ENCODE peak calls at places on chromosomes 13 and 19, in ten cellular contexts. Y is heart right ventricle, B is fibroblast of lung, E is pancreas, O is Peyer's patch, I is right cardiac atrium, R is thoracic aorta, L is A549, S is tibial artery, Z is left ventricle myocardium inferior. D is an unnamed sample.
A peak's percentile ranks its signal among the peaks of the same experiment; 100 is the strongest.

GRCh38 chr13:79346300-79346914 is 59.6 kb downstream of the RBM26 start:
- DNase-seq in O (no peak), I (no peak), B (peak; percentile 28), Y (no peak), Z (no peak), R (no peak), E (no peak), S (no peak), L (no peak), D (no peak)

GRCh38 chr13:112876305-112877000 is 92.6 kb upstream of the MCF2L start:
- DNase-seq in B (no peak), I (no peak), Y (no peak), S (no peak), O (no peak), L (no peak), R (no peak), E (peak; percentile 65), Z (peak; percentile 16), D (no peak)

GRCh38 chr13:106520205-106521004 is 15.1 kb downstream of the EFNB2 start:
- DNase-seq in B (no peak), E (no peak), Y (no peak), R (no peak), I (no peak), L (no peak), S (no peak), Z (no peak), O (no peak), D (no peak)

GRCh38 chr13:80340643-80341097 is 256 bp downstream of the SPRY2 start:
- DNase-seq in B (peak; percentile 72), E (no peak), Y (peak; percentile 53), Z (no peak), R (no peak), O (no peak), I (no peak), L (no peak), S (peak; percentile 70), D (no peak)

GRCh38 chr13:77386880-77387606 is 60.1 kb upstream of the MYCBP2 start:
- DNase-seq in Z (no peak), E (no peak), I (peak; percentile 49), L (no peak), R (peak; percentile 19), O (no peak), B (peak; percentile 89), S (peak; percentile 81), Y (no peak), D (no peak)

GRCh38 chr19:16435238-16435911 is 36.4 kb downstream of the EPS15L1 start:
- DNase-seq in S (no peak), R (no peak), L (no peak), I (peak; percentile 67), O (no peak), Y (peak; percentile 55), E (no peak), Z (peak; percentile 40), B (peak; percentile 97), D (no peak)

GRCh38 chr13:53405616-53406015 is 377.0 kb downstream of the OLFM4 start:
- DNase-seq in Y (no peak), L (no peak), I (no peak), B (no peak), O (no peak), R (no peak), S (no peak), E (peak; percentile 25), Z (no peak), D (no peak)

GRCh38 chr19:48152552-48152951 is 17.6 kb downstream of the LIG1 start:
- DNase-seq in Z (peak; percentile 49), Y (peak; percentile 52), I (peak; percentile 82), E (peak; percentile 41), R (no peak), O (peak; percentile 47), S (peak; percentile 72), B (peak; percentile 30), L (peak; percentile 81), D (peak; percentile 47)

GRCh38 chr19:1872807-1873523 is 9.6 kb upstream of the KLF16 start:
- DNase-seq in Y (no peak), L (no peak), B (no peak), S (no peak), O (no peak), I (peak; percentile 65), E (no peak), R (no peak), Z (no peak), D (no peak)

GRCh38 chr19:29576761-29577661 is 29.1 kb upstream of the POP4 start:
- DNase-seq in R (no peak), Z (no peak), I (no peak), E (no peak), L (no peak), B (peak; percentile 32), S (no peak), O (no peak), Y (no peak), D (no peak)

GRCh38 chr19:49150106-49150943 is 4.9 kb downstream of the HRC start:
- DNase-seq in R (no peak), E (peak; percentile 95), S (peak; percentile 90), B (peak; percentile 78), O (peak; percentile 58), I (peak; percentile 94), Z (peak; percentile 85), L (peak; percentile 91), Y (peak; percentile 87), D (peak; percentile 51)

GRCh38 chr19:33175886-33176669 is 18.1 kb upstream of the LRP3 start:
- DNase-seq in I (no peak), L (peak; percentile 82), S (no peak), R (no peak), B (peak; percentile 44), O (no peak), E (no peak), Y (no peak), Z (no peak), D (no peak)

DNA sequence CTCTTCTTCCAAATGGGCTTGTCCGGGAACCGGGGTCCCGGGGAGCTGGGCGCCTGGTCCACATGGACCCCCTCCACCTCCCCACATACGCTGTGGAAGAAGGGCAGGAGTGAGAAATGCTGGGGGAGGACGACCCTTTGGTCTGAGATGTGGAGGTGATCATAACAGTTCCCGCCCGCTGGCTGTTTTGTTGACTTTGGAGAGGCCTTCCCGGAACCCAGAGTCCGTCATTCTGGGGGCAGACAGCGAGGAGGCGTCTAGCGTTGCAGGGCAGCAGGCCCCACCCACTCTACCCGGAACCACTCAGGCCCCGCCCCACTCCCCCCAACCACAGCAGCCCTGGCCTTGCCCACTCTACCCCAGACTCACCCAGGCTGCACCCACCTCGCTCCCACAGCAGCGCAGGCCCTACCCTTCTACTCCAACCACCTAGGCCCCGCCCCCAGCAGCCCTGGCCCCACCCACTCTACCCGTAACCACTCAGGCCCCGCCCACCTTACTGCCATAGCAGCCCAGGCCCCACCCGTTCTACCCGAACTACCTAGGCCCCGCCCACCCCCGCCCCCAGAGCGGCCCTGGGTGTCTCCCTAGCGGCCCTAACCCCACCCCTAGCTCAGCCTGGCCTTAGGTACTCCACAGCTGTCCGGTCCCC is 7.1 kb downstream of the GPR108 start:
- DNase-seq in O (peak; percentile 74), B (no peak), S (no peak), R (no peak), L (peak; percentile 49), Z (no peak), E (peak; percentile 90), Y (no peak), I (peak; percentile 85), D (no peak)
- H3K4me3 ChIP-seq in O (peak overlapping the region; percentile 43), B (no peak overlapping the region), S (no peak overlapping the region), R (no peak overlapping the region), L (no peak overlapping the region), Z (no peak overlapping the region), E (no peak overlapping the region), Y (no peak overlapping the region), I (no peak overlapping the region), D (no peak overlapping the region)

GRCh38 chr13:95902736-95903135 is 150.5 kb downstream of the UGGT2 start:
- DNase-seq in R (no peak), I (no peak), L (no peak), E (no peak), O (no peak), B (peak; percentile 8), Y (no peak), S (no peak), Z (no peak), D (no peak)
- H3K27ac ChIP-seq in R (no peak overlapping the region), I (no peak overlapping the region), L (no peak overlapping the region), E (no peak overlapping the region), O (no peak overlapping the region), B (no peak overlapping the region), Y (no peak overlapping the region), S (no peak overlapping the region), Z (no peak overlapping the region), D (no peak overlapping the region)

DNA sequence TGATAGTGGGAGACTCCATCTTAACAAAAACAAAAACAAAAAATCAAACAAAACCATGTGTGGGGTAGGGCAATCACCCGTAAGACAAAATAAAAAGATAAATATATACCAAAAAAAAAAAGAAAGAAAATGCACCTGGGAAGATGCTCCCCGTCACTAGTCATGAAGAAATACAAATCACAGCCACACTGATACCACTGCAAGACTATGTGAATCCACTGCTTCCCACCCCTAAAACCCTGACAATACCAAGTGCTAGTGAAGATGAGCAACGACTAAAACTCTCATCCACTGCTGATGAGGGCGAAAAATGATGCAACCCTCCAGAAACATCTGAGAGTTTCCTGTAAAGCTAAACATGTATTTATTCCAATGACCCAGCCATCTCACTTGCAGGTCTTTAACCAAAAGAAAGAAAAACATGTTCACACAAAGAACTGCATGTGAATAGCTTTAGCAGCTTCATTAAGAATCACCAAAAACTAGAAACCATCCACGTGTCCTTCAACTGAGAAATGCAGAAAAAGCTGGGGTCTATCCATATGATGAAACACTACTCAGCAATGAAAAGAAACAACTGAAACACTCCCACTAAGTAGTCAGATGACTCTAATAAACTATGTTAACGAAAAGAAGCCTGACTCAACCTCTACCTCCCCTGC is 31.7 kb downstream of the BRD4 start:
- DNase-seq in R (no peak), I (no peak), S (no peak), O (no peak), Z (no peak), Y (no peak), E (no peak), L (no peak), B (peak; percentile 60), D (no peak)
- H3K4me1 ChIP-seq in R (peaks cover 73% of the 10 kb centered on the region), I (peaks cover 40% of the 10 kb centered on the region), S (peaks cover 76% of the 10 kb centered on the region), O (peaks cover 71% of the 10 kb centered on the region), Z (peaks cover 100% of the 10 kb centered on the region), Y (peaks cover 99% of the 10 kb centered on the region), E (peaks cover 22% of the 10 kb centered on the region), L (peaks cover 97% of the 10 kb centered on the region), B (peaks cover 54% of the 10 kb centered on the region), D (peaks cover 90% of the 10 kb centered on the region)

GRCh38 chr13:33610471-33611015 is 207.4 kb upstream of the RFC3 start:
- DNase-seq in Z (peak; percentile 78), B (peak; percentile 56), L (no peak), S (peak; percentile 75), E (peak; percentile 40), Y (peak; percentile 77), R (no peak), O (peak; percentile 37), I (peak; percentile 89), D (peak; percentile 46)
- H3K4me3 ChIP-seq in Z (peak overlapping the region; percentile 59), B (peak overlapping the region; percentile 33), L (no peak overlapping the region), S (peak overlapping the region; percentile 38), E (no peak overlapping the region), Y (peak overlapping the region; percentile 43), R (peak overlapping the region; percentile 70), O (no peak overlapping the region), I (peak overlapping the region; percentile 38), D (peak overlapping the region; percentile 42)

GRCh38 chr13:100514788-100515409 is 73.7 kb downstream of the GGACT start:
- DNase-seq in B (peak; percentile 59), S (peak; percentile 86), L (peak; percentile 89), Y (peak; percentile 74), R (no peak), O (peak; percentile 60), I (peak; percentile 93), E (peak; percentile 81), Z (peak; percentile 76), D (peak; percentile 60)
- H3K27ac ChIP-seq in B (no peak overlapping the region), S (no peak overlapping the region), L (peak overlapping the region; percentile 35), Y (no peak overlapping the region), R (no peak overlapping the region), O (no peak overlapping the region), I (no peak overlapping the region), E (no peak overlapping the region), Z (peak overlapping the region; percentile 25), D (no peak overlapping the region)

D was measured in CD8-positive, alpha-beta memory T cell.